ENCODE peak calls at places on chromosomes 6 and 20, in five cellular contexts. U is hepatocyte, D is GM23338, Z is neural progenitor cell, L is PC-3. F is an unnamed sample. For H3K36me3, the result is how much of the 10 kb centered on the place peaks cover.

GRCh38 chr6:148440877-148441453 is 98.3 kb downstream of the SASH1 start:
- DNase-seq in U (peak), D (peak), Z (peak), L (peak), F (peak)

GRCh38 chr6:87714093-87714809 is 12.2 kb upstream of the AKIRIN2 start:
- DNase-seq in U (no peak), D (no peak), Z (no peak), L (peak), F (peak)

GRCh38 chr6:156413156-156413555 is 364.0 kb upstream of the ARID1B start:
- DNase-seq in U (no peak), D (no peak), Z (no peak), L (peak), F (no peak)

GRCh38 chr6:89768324-89768723 is 51.3 kb downstream of the MDN1 start:
- DNase-seq in U (no peak), D (no peak), Z (no peak), L (no peak), F (no peak)

GRCh38 chr20:63582382-63583063 is 8.5 kb upstream of the HELZ2 start:
- DNase-seq in U (no peak), D (no peak), Z (no peak), L (no peak), F (no peak)

GRCh38 chr6:24838994-24839393 is 40.3 kb upstream of the ARMH2 start:
- DNase-seq in U (no peak), D (no peak), Z (no peak), L (no peak), F (no peak)

GRCh38 chr6:105545947-105546710 is 143.2 kb upstream of the PREP start:
- DNase-seq in U (peak), D (no peak), Z (no peak), L (peak), F (peak)

GRCh38 chr6:149284904-149285303 is 32.6 kb upstream of the TAB2 start:
- DNase-seq in U (no peak), D (no peak), Z (no peak), L (peak), F (no peak)

GRCh38 chr6:108874470-108875160 is 26.4 kb downstream of the ARMC2 start:
- DNase-seq in U (peak), D (no peak), Z (no peak), L (no peak), F (peak)

GRCh38 chr6:166947251-166947650 is 9.1 kb downstream of the RNASET2 start:
- DNase-seq in U (no peak), D (no peak), Z (no peak), L (no peak), F (no peak)

GRCh38 chr20:63127700-63128364 is 88.1 kb downstream of the YTHDF1 start:
- DNase-seq in U (no peak), D (no peak), Z (no peak), L (no peak), F (no peak)

GRCh38 chr6:101741474-101742171 is 348.1 kb downstream of the GRIK2 start:
- DNase-seq in U (no peak), D (peak), Z (no peak), L (no peak), F (no peak)

GRCh38 chr6:96391776-96392175 is 129.8 kb upstream of the UFL1 start:
- DNase-seq in U (peak), D (peak), Z (peak), L (peak), F (peak)

GRCh38 chr6:157432861-157433260 is 51.9 kb downstream of the ZDHHC14 start:
- DNase-seq in U (no peak), D (no peak), Z (no peak), L (no peak), F (no peak)

GRCh38 chr6:117605169-117605826 is 3.0 kb upstream of the GOPC start:
- DNase-seq in U (peak), D (peak), Z (peak), L (peak), F (peak)

GRCh38 chr6:48200874-48201273 is 89.9 kb upstream of the PTCHD4 start:
- DNase-seq in U (no peak), D (no peak), Z (no peak), L (no peak), F (no peak)

GRCh38 chr20:57507477-57507876 is 17.5 kb downstream of the CTCFL start:
- DNase-seq in U (no peak), D (no peak), Z (no peak), L (peak), F (peak)
- TF ChIP-seq EZH2phosphoT487 in U (no peak), D (no peak), Z (no peak), L (no peak), F (no peak)

GRCh38 chr20:60431349-60431748 is 473.1 kb downstream of the CDH26 start:
- DNase-seq in U (no peak), D (no peak), Z (no peak), L (no peak), F (no peak)

GRCh38 chr20:60424267-60424904 is 466.2 kb downstream of the CDH26 start:
- DNase-seq in U (no peak), D (no peak), Z (no peak), L (no peak), F (peak)

GRCh38 chr20:60430516-60431001 is 472.3 kb downstream of the CDH26 start:
- DNase-seq in U (no peak), D (no peak), Z (no peak), L (no peak), F (no peak)

GRCh38 chr20:60428651-60429050 is 470.4 kb downstream of the CDH26 start:
- DNase-seq in U (no peak), D (no peak), Z (no peak), L (no peak), F (no peak)

GRCh38 chr20:60427516-60427915 is 469.3 kb downstream of the CDH26 start:
- DNase-seq in U (no peak), D (no peak), Z (no peak), L (no peak), F (no peak)
- TF ChIP-seq EZH2 in U (no peak), D (no peak), Z (no peak), L (no peak), F (no peak)

DNA sequence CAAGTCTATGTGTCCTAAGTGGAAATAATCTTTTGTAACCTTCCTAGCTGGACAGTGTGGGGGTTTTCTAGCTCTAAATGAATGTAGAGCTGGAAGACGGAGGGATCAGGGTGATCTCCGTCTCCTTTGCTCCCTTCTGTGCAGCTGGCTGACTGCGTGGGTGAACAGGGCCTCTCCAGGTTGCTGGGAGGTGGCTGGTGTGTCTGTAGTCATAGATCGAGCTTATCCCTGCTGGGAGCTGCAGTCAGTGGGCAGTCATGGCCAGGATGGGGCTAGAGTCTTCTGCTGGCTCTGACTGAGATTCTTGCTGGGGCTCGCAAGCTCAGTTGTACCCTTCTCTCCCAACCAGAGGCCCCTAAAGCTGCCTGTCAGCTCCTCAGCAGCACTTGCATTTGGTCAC is 6.4 kb downstream of the SEC23B start:
- DNase-seq in U (no peak), D (no peak), Z (no peak), L (no peak), F (no peak)
- H3K36me3 ChIP-seq in U (under half), D (under half), Z (under half), L (under half), F (under half)

GRCh38 chr20:31698803-31699718 is 23.6 kb downstream of the BCL2L1 start:
- DNase-seq in U (peak), D (no peak), Z (no peak), L (peak), F (peak)
- TF ChIP-seq EZH2phosphoT487 in U (no peak), D (no peak), Z (no peak), L (no peak), F (no peak)

DNA sequence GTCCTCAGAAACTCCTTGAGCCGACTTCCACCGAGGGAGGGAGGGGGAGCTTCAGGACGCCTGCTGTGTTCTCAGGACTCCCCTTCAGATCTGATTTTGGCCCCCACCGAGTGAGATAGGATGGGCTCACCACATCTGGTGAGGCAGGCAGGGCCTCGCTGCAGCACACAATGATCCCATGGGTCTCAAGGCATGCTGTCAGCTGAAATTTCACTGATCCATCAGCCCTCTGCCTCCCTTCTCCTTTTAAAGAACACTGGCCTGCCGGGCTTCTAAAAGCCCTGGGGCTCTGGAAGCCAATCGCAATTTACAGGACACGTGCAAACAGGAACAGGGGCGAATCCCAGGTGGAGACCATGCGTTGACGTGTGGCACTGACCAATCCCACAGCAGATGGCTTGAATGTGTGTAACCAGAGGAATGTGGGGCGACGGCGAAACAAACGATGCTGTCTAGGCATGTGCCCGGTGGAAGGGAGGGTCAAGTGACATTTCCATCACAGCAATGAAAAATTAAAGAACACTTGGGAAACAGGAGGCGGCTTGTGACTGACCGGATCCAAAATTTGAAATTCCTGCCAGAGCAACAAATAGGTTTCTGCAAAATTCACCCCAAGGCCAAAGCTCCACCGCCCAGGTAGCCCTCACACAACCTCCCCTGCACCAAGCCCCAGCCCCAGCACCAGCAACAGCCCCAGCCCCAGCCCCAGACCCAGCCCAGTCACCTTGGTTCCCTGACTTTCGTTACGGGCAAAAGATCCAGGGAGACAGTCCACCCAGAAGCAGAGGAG is 167.1 kb upstream of the ZNF337 start:
- DNase-seq in U (no peak), D (peak), Z (peak), L (peak), F (peak)
- TF ChIP-seq EZH2 in U (no peak), D (no peak), Z (no peak), L (no peak), F (no peak)

GRCh38 chr6:41040911-41041536 is 1.2 kb upstream of the TSPO2 start:
- DNase-seq in U (no peak), D (no peak), Z (no peak), L (no peak), F (no peak)
- H3K36me3 ChIP-seq in U (under half), D (under half), Z (under half), L (under half), F (under half)

GRCh38 chr6:125868252-125868651 is 77.5 kb downstream of the NCOA7 start:
- DNase-seq in U (no peak), D (no peak), Z (no peak), L (peak), F (peak)

GRCh38 chr6:125868996-125869395 is 78.2 kb downstream of the NCOA7 start:
- DNase-seq in U (no peak), D (no peak), Z (no peak), L (no peak), F (peak)

GRCh38 chr6:125869427-125869826 is 78.7 kb downstream of the NCOA7 start:
- DNase-seq in U (no peak), D (no peak), Z (no peak), L (no peak), F (no peak)

GRCh38 chr6:125871365-125871764 is 80.6 kb downstream of the NCOA7 start:
- DNase-seq in U (no peak), D (no peak), Z (no peak), L (peak), F (no peak)

DNA sequence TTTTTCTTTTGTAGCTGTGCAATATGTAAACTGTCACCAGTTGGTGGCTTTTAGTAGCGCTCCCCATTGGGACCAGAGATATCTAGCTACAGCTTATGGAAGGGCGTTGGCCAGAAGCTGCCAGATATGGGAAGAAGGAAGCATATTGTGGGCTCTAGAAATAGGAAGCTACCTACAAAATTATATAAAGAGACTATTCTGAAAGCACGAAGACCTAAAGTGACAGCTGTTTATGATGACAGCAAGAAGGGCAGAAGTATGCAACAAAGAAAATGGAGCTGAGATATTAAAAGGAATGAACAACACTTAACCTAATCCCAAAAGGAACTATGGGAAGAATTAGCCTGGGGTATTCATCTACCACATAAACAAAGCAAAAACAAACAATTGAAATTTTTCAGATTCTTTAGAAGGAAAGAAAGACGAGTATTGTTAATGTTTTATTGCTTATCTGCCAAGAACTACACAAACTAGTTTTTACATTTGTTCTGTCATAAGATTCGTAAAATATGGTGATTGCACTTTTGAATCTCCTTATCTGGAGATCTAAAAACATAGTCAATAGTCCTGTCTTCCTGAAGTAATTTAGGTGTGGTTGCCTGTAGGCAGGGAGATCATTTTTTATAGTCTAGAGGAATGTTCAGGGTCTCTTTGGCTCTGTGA is 81.6 kb downstream of the NCOA7 start:
- DNase-seq in U (no peak), D (no peak), Z (no peak), L (peak), F (no peak)
- TF ChIP-seq EZH2phosphoT487 in U (no peak), D (no peak), Z (no peak), L (no peak), F (no peak)

GRCh38 chr20:3082955-3083952 is 1.3 kb downstream of the AVP start:
- DNase-seq in U (no peak), D (peak), Z (peak), L (no peak), F (no peak)
- TF ChIP-seq EZH2 in U (no peak), D (peak), Z (peak), L (no peak), F (no peak)

GRCh38 chr20:5931411-5931810 is 18.9 kb downstream of the TRMT6 start:
- DNase-seq in U (no peak), D (no peak), Z (no peak), L (no peak), F (no peak)

GRCh38 chr20:5938456-5939029 is 11.8 kb downstream of the TRMT6 start:
- DNase-seq in U (no peak), D (no peak), Z (no peak), L (no peak), F (no peak)

GRCh38 chr20:5935384-5935783 is 14.9 kb downstream of the TRMT6 start:
- DNase-seq in U (no peak), D (no peak), Z (no peak), L (no peak), F (no peak)

GRCh38 chr20:5932796-5933195 is 17.5 kb downstream of the TRMT6 start:
- DNase-seq in U (no peak), D (no peak), Z (no peak), L (no peak), F (no peak)

DNA sequence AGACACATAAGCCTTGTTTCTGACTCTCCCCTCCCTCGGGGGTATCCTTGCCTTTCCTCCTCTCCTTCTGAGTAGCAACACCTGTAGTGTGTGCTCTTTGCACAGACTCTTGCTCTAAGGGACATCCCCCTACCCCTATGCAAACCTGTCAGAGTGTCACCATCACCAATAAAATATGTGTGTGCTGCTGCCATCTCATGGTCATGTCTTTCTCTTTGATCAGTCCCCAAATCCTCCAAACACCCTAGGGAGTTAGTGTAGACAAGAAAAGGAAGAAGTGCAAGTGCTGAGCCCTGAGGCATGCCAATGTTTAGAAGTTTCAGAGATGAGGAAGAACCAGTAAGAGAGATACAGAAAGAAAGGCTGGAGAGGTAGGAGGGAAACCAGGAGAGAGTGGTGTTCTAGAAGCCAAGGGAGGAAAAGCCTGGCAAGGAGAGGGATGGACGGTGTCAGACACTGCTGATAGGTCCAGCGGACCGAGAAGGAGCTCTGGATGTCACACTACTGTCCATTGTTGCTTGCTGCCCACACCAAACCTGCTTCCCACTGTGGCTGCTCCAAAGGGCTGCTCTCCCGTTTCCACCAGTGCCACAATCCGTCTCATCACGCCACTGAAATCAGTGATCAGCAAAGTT is 16.4 kb downstream of the TRMT6 start:
- DNase-seq in U (no peak), D (peak), Z (peak), L (peak), F (no peak)
- H3K36me3 ChIP-seq in U (under half), D (under half), Z (under half), L (under half), F (under half)

F was measured in GM23248.